ENCODE peak calls at places on chromosomes 1 and 21, in five cellular contexts. V, P, O, C and J are unnamed samples.

GRCh38 chr1:178599087-178599486 is 86.2 kb downstream of the TEX35 start:
- DNase-seq in P (no peak), V (no peak), O (no peak), C (no peak), J (no peak)

GRCh38 chr1:239418683-239419082 is 32.3 kb downstream of the CHRM3 start:
- DNase-seq in O (no peak), C (peak; percentile 61), P (no peak), V (no peak), J (no peak)

GRCh38 chr21:44958471-44959191 is 18.8 kb downstream of the SLX9 start:
- DNase-seq in C (no peak), V (peak; percentile 85), P (peak; percentile 96), O (no peak), J (peak; percentile 89)

GRCh38 chr1:73065585-73065984 is 783.2 kb upstream of the NEGR1 start:
- DNase-seq in P (no peak), V (no peak), O (no peak), C (no peak), J (no peak)

GRCh38 chr1:119636500-119637089 is 11.5 kb downstream of the ZNF697 start:
- DNase-seq in V (no peak), C (no peak), P (no peak), O (no peak), J (no peak)

GRCh38 chr1:204278973-204279372 is 65.2 kb upstream of the GOLT1A start:
- DNase-seq in V (no peak), O (no peak), P (no peak), C (no peak), J (no peak)

GRCh38 chr1:16132325-16132785 is 23.5 kb downstream of the EPHA2 start:
- DNase-seq in C (no peak), O (no peak), P (no peak), V (no peak), J (no peak)

GRCh38 chr1:239999170-239999569 is 92.5 kb upstream of the FMN2 start:
- DNase-seq in P (no peak), V (no peak), O (no peak), C (no peak), J (no peak)

GRCh38 chr21:17250651-17251294 is 262.1 kb upstream of the CXADR start:
- DNase-seq in P (no peak), O (no peak), V (no peak), C (peak; percentile 32), J (no peak)

GRCh38 chr1:247332901-247333361 is 1.3 kb upstream of the ZNF496 start:
- DNase-seq in V (no peak), C (no peak), O (no peak), P (no peak), J (no peak)

GRCh38 chr1:186768906-186769305 is 59.8 kb upstream of the PLA2G4A start:
- DNase-seq in O (peak; percentile 88), V (no peak), P (no peak), C (no peak), J (no peak)

GRCh38 chr1:101130673-101131072 is 105.1 kb upstream of the DPH5 start:
- DNase-seq in O (no peak), P (no peak), C (no peak), V (no peak), J (peak; percentile 12)

GRCh38 chr1:1670866-1671265 is 12.1 kb upstream of the CDK11B start:
- DNase-seq in C (no peak), P (peak; percentile 60), O (no peak), V (no peak), J (no peak)

GRCh38 chr1:202105571-202106339 is 17.0 kb upstream of the GPR37L1 start:
- DNase-seq in V (no peak), C (no peak), P (no peak), O (peak; percentile 29), J (no peak)

GRCh38 chr1:46657775-46658174 is 10.4 kb downstream of the ATPAF1 start:
- DNase-seq in C (no peak), O (no peak), P (no peak), V (no peak), J (no peak)

GRCh38 chr1:197599789-197600188 is 175.5 kb downstream of the DENND1B start:
- DNase-seq in V (no peak), C (no peak), P (no peak), O (no peak), J (no peak)